ENCODE peak calls at places on chromosomes 1 and 21, in seven cellular contexts. One of them, this sample, is unnamed.

GRCh38 chr1:228293816-228294500 is 86.1 kb downstream of the OBSCN start:
- DNase-seq in OCI-LY7: no peak
- DNase-seq in HAP-1: no peak
- DNase-seq in fibroblast of mammary gland: no peak
- DNase-seq in COR-L47: no peak
- DNase-seq in activated CD8-positive, alpha-beta T cell treated with anti-CD3 and anti-CD28 coated beads for 36 hours: no peak
- DNase-seq in mesothelial cell of epicardium: no peak
- DNase-seq in this sample: no peak

GRCh38 chr1:31510304-31510703 is 66.0 kb upstream of the TINAGL1 start:
- DNase-seq in fibroblast of mammary gland: no peak
- DNase-seq in HAP-1: no peak
- DNase-seq in OCI-LY7: no peak
- DNase-seq in mesothelial cell of epicardium: no peak
- DNase-seq in COR-L47: no peak
- DNase-seq in activated CD8-positive, alpha-beta T cell treated with anti-CD3 and anti-CD28 coated beads for 36 hours: no peak
- DNase-seq in this sample: no peak

GRCh38 chr1:21937372-21938121 is 437 bp upstream of the HSPG2 start:
- DNase-seq in HAP-1: peak; percentile 89
- DNase-seq in activated CD8-positive, alpha-beta T cell treated with anti-CD3 and anti-CD28 coated beads for 36 hours: peak; percentile 65
- DNase-seq in fibroblast of mammary gland: peak; percentile 68
- DNase-seq in COR-L47: peak; percentile 61
- DNase-seq in mesothelial cell of epicardium: peak; percentile 85
- DNase-seq in OCI-LY7: peak; percentile 77
- DNase-seq in this sample: peak; percentile 81

GRCh38 chr21:38766987-38767722 is 38.6 kb upstream of the ETS2 start:
- DNase-seq in fibroblast of mammary gland: no peak
- DNase-seq in mesothelial cell of epicardium: no peak
- DNase-seq in COR-L47: peak; percentile 55
- DNase-seq in activated CD8-positive, alpha-beta T cell treated with anti-CD3 and anti-CD28 coated beads for 36 hours: peak; percentile 81
- DNase-seq in HAP-1: no peak
- DNase-seq in OCI-LY7: peak; percentile 79
- DNase-seq in this sample: peak; percentile 42

GRCh38 chr1:227037121-227037520 is 97.0 kb downstream of the COQ8A start:
- DNase-seq in OCI-LY7: no peak
- DNase-seq in COR-L47: no peak
- DNase-seq in mesothelial cell of epicardium: no peak
- DNase-seq in activated CD8-positive, alpha-beta T cell treated with anti-CD3 and anti-CD28 coated beads for 36 hours: no peak
- DNase-seq in fibroblast of mammary gland: no peak
- DNase-seq in HAP-1: no peak
- DNase-seq in this sample: no peak

GRCh38 chr1:204228896-204229295 is 15.1 kb upstream of the GOLT1A start:
- DNase-seq in OCI-LY7: no peak
- DNase-seq in mesothelial cell of epicardium: no peak
- DNase-seq in COR-L47: no peak
- DNase-seq in activated CD8-positive, alpha-beta T cell treated with anti-CD3 and anti-CD28 coated beads for 36 hours: no peak
- DNase-seq in HAP-1: no peak
- DNase-seq in fibroblast of mammary gland: no peak
- DNase-seq in this sample: no peak

GRCh38 chr21:27572681-27573080 is 605.8 kb upstream of the ADAMTS5 start:
- DNase-seq in COR-L47: no peak
- DNase-seq in fibroblast of mammary gland: peak; percentile 90
- DNase-seq in HAP-1: no peak
- DNase-seq in activated CD8-positive, alpha-beta T cell treated with anti-CD3 and anti-CD28 coated beads for 36 hours: no peak
- DNase-seq in OCI-LY7: no peak
- DNase-seq in mesothelial cell of epicardium: no peak
- DNase-seq in this sample: no peak

GRCh38 chr1:16260814-16261213 is 23.8 kb upstream of the CPLANE2 start:
- DNase-seq in mesothelial cell of epicardium: no peak
- DNase-seq in HAP-1: no peak
- DNase-seq in fibroblast of mammary gland: no peak
- DNase-seq in COR-L47: no peak
- DNase-seq in activated CD8-positive, alpha-beta T cell treated with anti-CD3 and anti-CD28 coated beads for 36 hours: no peak
- DNase-seq in OCI-LY7: no peak
- DNase-seq in this sample: no peak

GRCh38 chr1:77047978-77048614 is 171.1 kb downstream of the PIGK start:
- DNase-seq in OCI-LY7: no peak
- DNase-seq in HAP-1: no peak
- DNase-seq in fibroblast of mammary gland: no peak
- DNase-seq in mesothelial cell of epicardium: no peak
- DNase-seq in activated CD8-positive, alpha-beta T cell treated with anti-CD3 and anti-CD28 coated beads for 36 hours: no peak
- DNase-seq in COR-L47: no peak
- DNase-seq in this sample: no peak

GRCh38 chr1:31183927-31184554 is 55.6 kb downstream of the NKAIN1 start:
- DNase-seq in fibroblast of mammary gland: peak; percentile 48
- DNase-seq in OCI-LY7: peak; percentile 64
- DNase-seq in activated CD8-positive, alpha-beta T cell treated with anti-CD3 and anti-CD28 coated beads for 36 hours: peak; percentile 62
- DNase-seq in mesothelial cell of epicardium: peak; percentile 68
- DNase-seq in HAP-1: peak; percentile 78
- DNase-seq in COR-L47: peak; percentile 46
- DNase-seq in this sample: peak; percentile 30

GRCh38 chr1:22652881-22653316 is at the start of gene C1QB:
- DNase-seq in COR-L47: no peak
- DNase-seq in HAP-1: no peak
- DNase-seq in fibroblast of mammary gland: no peak
- DNase-seq in mesothelial cell of epicardium: no peak
- DNase-seq in activated CD8-positive, alpha-beta T cell treated with anti-CD3 and anti-CD28 coated beads for 36 hours: no peak
- DNase-seq in OCI-LY7: no peak
- DNase-seq in this sample: peak; percentile 48

GRCh38 chr1:224503161-224504118 is 68.8 kb upstream of the WDR26 start:
- DNase-seq in mesothelial cell of epicardium: peak; percentile 51
- DNase-seq in COR-L47: peak; percentile 95
- DNase-seq in OCI-LY7: peak; percentile 77
- DNase-seq in activated CD8-positive, alpha-beta T cell treated with anti-CD3 and anti-CD28 coated beads for 36 hours: peak; percentile 53
- DNase-seq in fibroblast of mammary gland: peak; percentile 80
- DNase-seq in HAP-1: peak; percentile 83
- DNase-seq in this sample: peak; percentile 90

This sample was measured in transverse colon.